ENCODE peak calls at places on chromosomes 6 and 20, in five cellular contexts. J is GM13976, U is progenitor cell of endocrine pancreas, B is endothelial cell, W is epithelial cell of esophagus. A is an unnamed sample.
A peak's percentile ranks its signal among the peaks of the same experiment; 100 is the strongest.

GRCh38 chr6:169841907-169842606 is 90.6 kb downstream of the ERMARD start:
- DNase-seq in J (no peak), U (peak; percentile 1), B (no peak), W (no peak), A (no peak)

GRCh38 chr6:169911264-169912263 is 160.1 kb downstream of the ERMARD start:
- DNase-seq in J (no peak), U (no peak), B (no peak), W (no peak), A (no peak)

GRCh38 chr6:162708971-162709370 is 18.6 kb downstream of the PRKN start:
- DNase-seq in J (no peak), U (no peak), B (no peak), W (no peak), A (no peak)

GRCh38 chr6:155278319-155279049 is 14.7 kb downstream of the CLDN20 start:
- DNase-seq in J (no peak), U (no peak), B (no peak), W (peak; percentile 52), A (no peak)

GRCh38 chr6:75486850-75487568 is 6.6 kb downstream of the FILIP1 start:
- DNase-seq in J (no peak), U (no peak), B (no peak), W (peak; percentile 33), A (no peak)

GRCh38 chr6:32983964-32984638 is 15.7 kb downstream of the BRD2 start:
- DNase-seq in J (no peak), U (no peak), B (no peak), W (no peak), A (no peak)

GRCh38 chr6:4902363-4902762 is 101.5 kb downstream of the RPP40 start:
- DNase-seq in J (no peak), U (no peak), B (no peak), W (no peak), A (no peak)

GRCh38 chr6:36508532-36508931 is 38.7 kb downstream of the STK38 start:
- DNase-seq in J (no peak), U (no peak), B (no peak), W (no peak), A (no peak)

GRCh38 chr20:48403362-48403761 is 424.4 kb downstream of the PREX1 start:
- DNase-seq in J (no peak), U (no peak), B (no peak), W (no peak), A (no peak)

GRCh38 chr6:35237466-35237865 is 22.1 kb upstream of the ZNF76 start:
- DNase-seq in J (no peak), U (no peak), B (no peak), W (no peak), A (no peak)

GRCh38 chr20:53876470-53876869 is 193.9 kb downstream of the BCAS1 start:
- DNase-seq in J (no peak), U (no peak), B (no peak), W (no peak), A (no peak)

GRCh38 chr6:20202070-20202658 is 10.1 kb downstream of the MBOAT1 start:
- DNase-seq in J (peak; percentile 71), U (no peak), B (no peak), W (peak; percentile 81), A (no peak)

GRCh38 chr20:11799131-11799800 is 118.4 kb upstream of the BTBD3 start:
- DNase-seq in J (no peak), U (no peak), B (no peak), W (peak; percentile 20), A (no peak)

GRCh38 chr6:79373246-79373645 is 138.8 kb upstream of the HMGN3 start:
- DNase-seq in J (no peak), U (no peak), B (no peak), W (no peak), A (peak; percentile 2)

GRCh38 chr6:110137924-110138887 is 41.3 kb downstream of the WASF1 start:
- DNase-seq in J (no peak), U (no peak), B (no peak), W (no peak), A (no peak)

GRCh38 chr20:56431451-56431850 is 19.4 kb downstream of the CASS4 start:
- DNase-seq in J (no peak), U (no peak), B (no peak), W (no peak), A (no peak)

GRCh38 chr6:136284909-136285308 is 4.7 kb downstream of the BCLAF1 start:
- DNase-seq in J (no peak), U (no peak), B (no peak), W (peak; percentile 60), A (no peak)

GRCh38 chr6:119757467-119757866 is 407.9 kb upstream of the MAN1A1 start:
- DNase-seq in J (no peak), U (no peak), B (no peak), W (peak; percentile 71), A (no peak)

GRCh38 chr20:22308934-22309333 is 275.4 kb downstream of the FOXA2 start:
- DNase-seq in J (no peak), U (no peak), B (no peak), W (no peak), A (no peak)

GRCh38 chr20:22305391-22305790 is 279.0 kb downstream of the FOXA2 start:
- DNase-seq in J (no peak), U (no peak), B (no peak), W (no peak), A (no peak)

GRCh38 chr20:22302039-22302438 is 282.3 kb downstream of the FOXA2 start:
- DNase-seq in J (no peak), U (no peak), B (no peak), W (no peak), A (no peak)

GRCh38 chr20:22303523-22303922 is 280.8 kb downstream of the FOXA2 start:
- DNase-seq in J (no peak), U (no peak), B (no peak), W (no peak), A (no peak)
- TF ChIP-seq CTCF in J (no peak), U (peak; percentile 26), B (no peak), W (peak; percentile 21), A (no peak)

GRCh38 chr6:63573140-63573898 is 1.0 kb downstream of the LOC128125822 start:
- DNase-seq in J (peak; percentile 62), U (peak; percentile 60), B (peak; percentile 66), W (peak; percentile 98), A (peak; percentile 90)

GRCh38 chr6:63573899-63574553 is 1.7 kb downstream of the LOC128125822 start:
- DNase-seq in J (peak; percentile 15), U (peak; percentile 20), B (peak; percentile 42), W (peak; percentile 74), A (peak; percentile 79)

GRCh38 chr6:63571382-63571882 is 848 bp upstream of the LOC128125822 start:
- DNase-seq in J (no peak), U (no peak), B (no peak), W (no peak), A (no peak)

GRCh38 chr6:63571883-63572732 is at the start of the genes LOC128125822 and PTP4A1:
- DNase-seq in J (peak; percentile 95), U (peak; percentile 96), B (peak; percentile 98), W (peak; percentile 98), A (peak; percentile 97)

DNA sequence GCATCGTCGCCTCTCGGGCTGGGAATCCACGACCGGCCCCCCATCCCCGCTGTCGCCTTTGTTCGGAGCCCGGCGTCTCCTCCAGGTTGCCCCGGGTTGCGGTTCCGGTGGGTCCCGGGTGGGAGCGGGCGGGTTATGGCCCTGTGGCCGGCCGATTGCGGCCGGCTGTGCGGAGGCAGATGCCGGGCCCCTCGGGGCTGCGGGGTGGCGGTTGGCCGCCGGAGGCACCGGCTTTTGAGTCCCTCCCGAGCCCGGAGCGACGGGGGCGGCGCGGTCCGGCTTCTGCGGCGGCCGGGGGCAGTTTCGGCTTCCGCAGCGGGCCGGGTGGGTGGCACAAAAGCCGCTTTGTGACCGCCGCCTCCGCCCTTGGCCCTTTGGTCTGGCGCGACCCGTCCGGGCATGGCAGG is 456 bp downstream of the LOC128125822 start:
- DNase-seq in J (peak; percentile 32), U (no peak), B (no peak), W (no peak), A (no peak)
- TF ChIP-seq CTCF in J (no peak), U (no peak), B (no peak), W (no peak), A (no peak)

GRCh38 chr20:13325033-13325432 is 104.0 kb downstream of the ISM1 start:
- DNase-seq in J (no peak), U (no peak), B (peak; percentile 34), W (peak; percentile 40), A (peak; percentile 67)
- TF ChIP-seq CTCF in J (peak; percentile 50), U (peak; percentile 39), B (peak; percentile 53), W (peak; percentile 59), A (peak; percentile 68)

GRCh38 chr6:116730513-116730912 is 35.0 kb downstream of the FAM162B start:
- DNase-seq in J (no peak), U (no peak), B (no peak), W (no peak), A (no peak)

DNA sequence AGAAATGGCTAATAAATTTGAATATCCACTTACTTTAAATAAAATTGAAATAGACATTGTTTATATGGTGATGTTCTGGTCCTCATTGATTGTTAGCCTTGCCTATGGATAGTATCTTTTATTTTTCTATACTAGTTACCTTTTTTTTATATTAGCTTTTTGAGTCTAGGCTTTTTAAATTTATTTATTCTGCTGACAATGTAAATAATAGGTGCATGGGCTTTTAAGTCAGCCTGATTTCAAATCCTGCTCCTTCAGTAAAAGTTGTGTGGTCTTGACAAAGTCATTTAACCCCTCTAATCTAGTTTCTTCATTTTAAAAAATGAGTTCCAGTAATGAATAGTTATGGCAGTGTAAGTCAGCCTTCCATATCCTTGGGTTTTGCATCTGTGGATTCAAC is 38.6 kb downstream of the FAM162B start:
- DNase-seq in J (no peak), U (no peak), B (no peak), W (no peak), A (no peak)
- TF ChIP-seq CTCF in J (no peak), U (no peak), B (no peak), W (no peak), A (no peak)

GRCh38 chr6:13253272-13253671 is 75.1 kb downstream of the TBC1D7 start:
- DNase-seq in J (no peak), U (no peak), B (no peak), W (no peak), A (no peak)

GRCh38 chr6:13249817-13250216 is 78.5 kb downstream of the TBC1D7 start:
- DNase-seq in J (no peak), U (no peak), B (no peak), W (no peak), A (no peak)

GRCh38 chr6:13248953-13249432 is 79.3 kb downstream of the TBC1D7 start:
- DNase-seq in J (no peak), U (no peak), B (no peak), W (no peak), A (no peak)

GRCh38 chr6:13250703-13251102 is 77.6 kb downstream of the TBC1D7 start:
- DNase-seq in J (no peak), U (no peak), B (no peak), W (peak; percentile 78), A (no peak)

GRCh38 chr6:13251242-13251641 is 77.1 kb downstream of the TBC1D7 start:
- DNase-seq in J (no peak), U (no peak), B (no peak), W (no peak), A (no peak)
- TF ChIP-seq CTCF in J (no peak), U (no peak), B (no peak), W (no peak), A (no peak)

A was measured in Calu3.